ENCODE peak calls at places on chromosome 13, in nine cellular contexts. J, Q, V, M, H, S, W, O and L are unnamed samples.

GRCh38 chr13:107373551-107373950 is 805.6 kb upstream of the ARGLU1 start:
- DNase-seq in S (no peak), M (no peak), Q (no peak), V (no peak), J (no peak), O (no peak), H (no peak), W (no peak), L (no peak)

GRCh38 chr13:107367258-107367657 is 799.3 kb upstream of the ARGLU1 start:
- DNase-seq in S (no peak), Q (no peak), W (peak), O (no peak), J (no peak), V (no peak), M (no peak), H (no peak), L (no peak)

GRCh38 chr13:104004572-104004971 is 938.4 kb upstream of the SLC10A2 start:
- DNase-seq in O (no peak), M (no peak), V (no peak), S (no peak), J (no peak), H (no peak), W (no peak), Q (no peak), L (no peak)

GRCh38 chr13:80214521-80214941 is 126.4 kb downstream of the SPRY2 start:
- DNase-seq in V (no peak), O (peak), J (no peak), M (no peak), Q (no peak), W (no peak), S (no peak), H (no peak), L (no peak)

GRCh38 chr13:39394811-39395685 is 207.9 kb downstream of the LHFPL6 start:
- DNase-seq in W (no peak), M (peak), O (peak), V (no peak), Q (no peak), S (no peak), H (no peak), J (no peak), L (no peak)

GRCh38 chr13:90717451-90717936 is 630.0 kb upstream of the MIR17HG start:
- DNase-seq in O (no peak), H (no peak), Q (no peak), M (no peak), S (no peak), V (no peak), W (no peak), J (no peak), L (no peak)

GRCh38 chr13:31051999-31052398 is 109.7 kb downstream of the HSPH1 start:
- DNase-seq in Q (no peak), J (no peak), W (no peak), M (no peak), V (no peak), H (no peak), S (no peak), O (no peak), L (no peak)

GRCh38 chr13:21124853-21125252 is 51.5 kb downstream of the SKA3 start:
- DNase-seq in J (no peak), Q (no peak), W (no peak), H (no peak), O (peak), S (no peak), V (no peak), M (no peak), L (no peak)

GRCh38 chr13:78978381-78978998 is 319.5 kb upstream of the OBI1 start:
- DNase-seq in M (no peak), O (peak), V (no peak), H (peak), W (no peak), J (peak), S (no peak), Q (peak), L (no peak)

GRCh38 chr13:25463496-25463895 is 91.7 kb downstream of the ATP8A2 start:
- DNase-seq in V (no peak), M (no peak), S (no peak), O (no peak), J (no peak), Q (no peak), H (no peak), W (no peak), L (no peak)

GRCh38 chr13:112686987-112687386 is 2.9 kb upstream of the ATP11A start:
- DNase-seq in O (no peak), H (no peak), Q (no peak), M (no peak), J (peak), S (no peak), W (no peak), V (no peak), L (no peak)

GRCh38 chr13:31875134-31875533 is 135.8 kb downstream of the RXFP2 start:
- DNase-seq in Q (no peak), H (no peak), M (no peak), S (no peak), J (no peak), V (no peak), O (no peak), W (no peak), L (no peak)

GRCh38 chr13:41352935-41353801 is 42.1 kb downstream of the NAA16 start:
- DNase-seq in V (no peak), Q (peak), S (no peak), H (peak), J (no peak), W (no peak), O (peak), M (no peak), L (no peak)

GRCh38 chr13:75271851-75272250 is 210.1 kb downstream of the TBC1D4 start:
- DNase-seq in S (no peak), M (no peak), Q (no peak), O (no peak), W (no peak), H (no peak), J (no peak), V (no peak), L (no peak)

DNA sequence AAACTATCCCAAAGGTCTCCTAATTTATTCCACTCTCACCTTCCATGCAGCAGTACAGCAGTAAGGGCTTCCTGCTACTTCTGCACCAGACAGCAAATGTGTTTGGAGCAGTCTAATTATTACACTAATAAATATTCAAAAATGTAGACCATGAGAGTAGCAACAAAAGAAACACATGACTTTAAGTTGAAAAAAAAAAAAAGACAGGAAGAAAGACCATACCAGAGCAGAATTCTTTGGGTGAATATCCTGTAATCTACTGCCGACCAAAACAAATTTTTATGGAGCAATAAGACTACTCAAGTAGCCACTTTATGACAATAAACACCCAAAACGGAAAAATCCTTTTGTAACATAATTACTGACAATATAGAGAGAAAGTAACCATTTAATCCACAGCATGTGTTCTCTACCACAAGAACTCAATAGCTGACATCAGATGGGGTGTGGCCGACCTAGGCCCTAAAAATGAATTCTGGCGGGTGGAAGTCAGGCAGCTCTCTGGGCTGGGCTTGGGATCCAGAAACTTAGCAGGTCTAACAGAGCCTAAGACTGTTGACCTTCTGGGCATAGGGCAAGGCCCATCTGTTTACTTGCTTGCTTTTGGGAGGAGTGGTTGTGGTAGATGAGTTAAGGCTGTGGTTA is 4.6 kb downstream of the KLF12 start:
- DNase-seq in M (no peak), S (no peak), V (peak), W (no peak), O (no peak), Q (no peak), H (no peak), J (no peak), L (no peak)
- TF ChIP-seq EP300 in M (no peak), S (no peak), V (no peak), W (no peak), O (no peak), Q (no peak), H (no peak), J (no peak), L (no peak)

DNA sequence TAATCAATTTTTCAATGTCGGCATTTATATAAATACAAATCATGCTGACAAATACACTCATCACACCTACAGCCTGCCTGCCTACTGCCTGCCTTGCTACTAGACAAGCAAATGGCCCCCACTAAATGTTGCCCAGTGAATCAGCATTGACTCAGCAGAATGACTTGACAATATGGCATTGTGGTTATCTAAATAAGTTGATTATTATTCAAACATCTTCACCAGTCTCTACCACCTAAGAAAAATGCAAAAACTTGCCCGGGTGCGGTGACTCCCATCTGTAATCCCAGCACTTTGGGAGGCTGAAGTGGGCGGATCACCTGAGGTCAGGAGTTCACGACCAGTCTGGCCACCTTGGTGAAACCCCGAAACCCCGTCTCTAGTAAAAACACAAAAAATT is 296.1 kb downstream of the PCDH9 start:
- DNase-seq in J (no peak), S (no peak), H (no peak), W (no peak), Q (peak), M (no peak), O (no peak), V (no peak), L (no peak)
- TF ChIP-seq EP300 in J (no peak), S (no peak), H (no peak), W (no peak), Q (peak), M (no peak), O (no peak), V (no peak), L (no peak)

DNA sequence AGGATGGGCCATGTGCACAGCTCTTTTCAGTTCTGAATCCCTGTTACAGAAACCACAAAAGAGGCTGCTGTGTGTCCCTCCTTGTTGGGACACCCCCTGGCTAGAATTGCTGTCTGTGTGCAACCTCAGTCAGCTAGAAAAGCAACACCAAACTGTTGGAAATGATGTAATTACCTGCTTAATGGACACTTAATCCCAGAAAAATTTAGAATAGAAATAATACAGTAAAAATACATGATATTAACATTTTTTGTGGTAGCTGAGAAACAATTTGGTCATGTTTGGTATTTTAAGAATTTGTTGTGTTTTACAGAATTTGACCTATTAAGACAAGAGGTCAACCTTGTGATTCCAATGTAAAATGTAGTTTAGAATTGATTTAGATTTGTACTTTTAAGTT is 46.8 kb downstream of the FAM124A start:
- DNase-seq in W (no peak), J (no peak), S (no peak), V (no peak), O (no peak), Q (no peak), M (no peak), H (no peak), L (no peak)
- TF ChIP-seq EP300 in W (no peak), J (no peak), S (no peak), V (no peak), O (peak), Q (no peak), M (no peak), H (no peak), L (no peak)

GRCh38 chr13:43153436-43154082 is 130.2 kb downstream of the DNAJC15 start:
- DNase-seq in M (no peak), J (no peak), Q (peak), W (no peak), V (peak), H (no peak), S (no peak), O (no peak), L (no peak)
- TF ChIP-seq EP300 in M (no peak), J (no peak), Q (no peak), W (no peak), V (no peak), H (no peak), S (no peak), O (no peak), L (no peak)

GRCh38 chr13:99435116-99435515 is 66.2 kb upstream of the TM9SF2 start:
- DNase-seq in H (no peak), W (no peak), V (no peak), S (no peak), Q (no peak), O (no peak), J (no peak), M (no peak), L (no peak)
- TF ChIP-seq EP300 in H (no peak), W (no peak), V (no peak), S (no peak), Q (no peak), O (no peak), J (no peak), M (no peak), L (no peak)

GRCh38 chr13:28636677-28637317 is 22.1 kb upstream of the POMP start:
- DNase-seq in Q (peak), V (no peak), S (peak), H (peak), W (no peak), O (peak), M (peak), J (peak), L (no peak)
- TF ChIP-seq EP300 in Q (no peak), V (no peak), S (no peak), H (peak), W (no peak), O (no peak), M (no peak), J (no peak), L (peak)